ENCODE peak calls at places on chromosomes 1 and 21, in six cellular contexts. Q, E, O, X, W and T are unnamed samples. For H3K4me1, the result is how much of the 10 kb centered on the place peaks cover.

GRCh38 chr1:156319664-156320063 is 18.4 kb downstream of the CCT3 start:
- DNase-seq in E (no peak), Q (peak), O (no peak), X (no peak), W (peak), T (peak)

GRCh38 chr1:44367932-44368331 is 12.9 kb upstream of the ERI3 start:
- DNase-seq in E (no peak), O (no peak), Q (no peak), X (no peak), W (no peak), T (no peak)

GRCh38 chr1:156401175-156401574 is 32.2 kb downstream of the RHBG start:
- DNase-seq in Q (no peak), O (no peak), E (no peak), W (no peak), X (no peak), T (no peak)

GRCh38 chr1:245294021-245294420 is 139.2 kb downstream of the KIF26B start:
- DNase-seq in O (no peak), Q (no peak), X (no peak), W (no peak), E (no peak), T (no peak)

GRCh38 chr1:20349561-20349960 is 58.9 kb downstream of the VWA5B1 start:
- DNase-seq in O (no peak), W (no peak), E (no peak), X (no peak), Q (peak), T (no peak)

GRCh38 chr1:923131-923990 is at the start of gene SAMD11:
- DNase-seq in X (peak), W (peak), Q (peak), E (peak), O (peak), T (peak)

GRCh38 chr1:201673093-201673492 is 134.2 kb downstream of the NAV1 start:
- DNase-seq in O (no peak), E (no peak), Q (no peak), X (no peak), W (no peak), T (no peak)

GRCh38 chr1:28449904-28450303 is 55.9 kb upstream of the RCC1 start:
- DNase-seq in O (peak), W (no peak), E (peak), Q (peak), X (no peak), T (peak)

GRCh38 chr1:243216741-243217140 is 38.3 kb downstream of the CEP170 start:
- DNase-seq in O (no peak), W (no peak), Q (no peak), E (no peak), X (no peak), T (no peak)

GRCh38 chr1:11738783-11739182 is 2.8 kb downstream of the AGTRAP start:
- DNase-seq in O (no peak), Q (no peak), X (no peak), E (no peak), W (no peak), T (no peak)

GRCh38 chr1:68232354-68233148 is at the start of gene WLS:
- DNase-seq in W (peak), Q (peak), X (peak), E (peak), O (peak), T (peak)

GRCh38 chr1:108201682-108202081 is 1.5 kb upstream of the SLC25A24 start:
- DNase-seq in W (no peak), E (no peak), Q (no peak), X (no peak), O (no peak), T (no peak)

GRCh38 chr21:41169701-41170100 is 1.7 kb downstream of the BACE2 start:
- DNase-seq in E (peak), Q (peak), W (no peak), O (no peak), X (no peak), T (no peak)

GRCh38 chr1:147079400-147080012 is 92.8 kb downstream of the PRKAB2 start:
- DNase-seq in E (no peak), Q (no peak), X (no peak), W (no peak), O (no peak), T (no peak)

GRCh38 chr1:147077936-147078605 is 94.2 kb downstream of the PRKAB2 start:
- DNase-seq in Q (no peak), W (no peak), E (no peak), X (no peak), O (no peak), T (no peak)

GRCh38 chr1:147080013-147080661 is 92.1 kb downstream of the PRKAB2 start:
- DNase-seq in E (no peak), W (no peak), X (no peak), Q (no peak), O (no peak), T (no peak)

GRCh38 chr1:147077523-147077922 is 94.7 kb downstream of the PRKAB2 start:
- DNase-seq in X (no peak), E (no peak), O (no peak), W (no peak), Q (no peak), T (no peak)

GRCh38 chr1:147078606-147079399 is 93.5 kb downstream of the PRKAB2 start:
- DNase-seq in Q (no peak), X (no peak), E (no peak), O (no peak), W (no peak), T (no peak)
- TF ChIP-seq EZH2 in Q (peak), X (no peak), E (peak), O (no peak), W (no peak), T (no peak)

DNA sequence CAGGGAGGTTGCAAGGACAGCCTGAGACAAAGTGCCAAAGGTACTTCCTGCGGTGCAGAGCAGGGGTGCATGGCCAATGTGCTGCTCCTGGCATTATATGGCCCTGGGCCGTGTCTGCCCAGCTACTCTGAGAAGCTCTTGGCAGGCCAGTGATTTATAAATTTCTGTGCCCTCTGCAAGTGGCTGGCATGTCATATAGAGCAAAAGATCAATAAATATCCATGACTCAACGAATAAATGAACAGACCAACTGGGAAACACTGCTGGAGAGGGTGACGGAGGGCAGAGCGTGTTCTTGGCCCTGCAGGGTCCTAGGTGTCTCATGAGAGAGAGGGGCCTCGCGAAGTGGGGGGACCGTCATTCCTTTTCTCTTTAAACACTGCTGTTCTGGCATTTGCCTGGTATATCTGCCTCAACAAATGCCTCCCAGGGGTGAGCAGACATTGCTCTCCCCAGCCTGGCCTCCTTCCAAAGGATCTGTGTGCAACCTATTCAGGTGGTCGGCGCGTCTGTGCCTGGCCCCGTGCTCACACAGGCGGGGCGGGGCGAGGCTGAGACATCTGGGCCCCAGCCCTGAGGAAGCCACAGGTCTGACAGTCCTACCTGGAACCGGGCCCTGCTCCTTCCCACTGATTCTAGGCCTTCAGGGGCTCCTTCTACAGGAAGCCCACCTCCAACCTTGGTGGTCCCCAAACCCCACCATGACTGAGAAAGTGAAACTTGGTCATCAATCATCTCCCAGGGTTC is 82.3 kb downstream of the MRPL37 start:
- DNase-seq in Q (no peak), O (no peak), W (no peak), E (no peak), X (no peak), T (no peak)
- H3K4me2 ChIP-seq in Q (no peak), O (no peak), W (no peak), E (no peak), X (no peak), T (no peak)

GRCh38 chr1:206067486-206068302 is 14.7 kb downstream of the RHEX start:
- DNase-seq in E (no peak), X (no peak), W (peak), O (no peak), Q (no peak), T (no peak)

GRCh38 chr1:206068314-206068713 is 15.3 kb downstream of the RHEX start:
- DNase-seq in O (no peak), X (no peak), W (no peak), E (no peak), Q (no peak), T (no peak)

GRCh38 chr1:206066479-206067171 is 13.7 kb downstream of the RHEX start:
- DNase-seq in Q (no peak), O (no peak), X (no peak), E (no peak), W (peak), T (no peak)

GRCh38 chr1:206074839-206075238 is 21.9 kb downstream of the RHEX start:
- DNase-seq in W (no peak), X (no peak), Q (no peak), O (no peak), E (no peak), T (no peak)

DNA sequence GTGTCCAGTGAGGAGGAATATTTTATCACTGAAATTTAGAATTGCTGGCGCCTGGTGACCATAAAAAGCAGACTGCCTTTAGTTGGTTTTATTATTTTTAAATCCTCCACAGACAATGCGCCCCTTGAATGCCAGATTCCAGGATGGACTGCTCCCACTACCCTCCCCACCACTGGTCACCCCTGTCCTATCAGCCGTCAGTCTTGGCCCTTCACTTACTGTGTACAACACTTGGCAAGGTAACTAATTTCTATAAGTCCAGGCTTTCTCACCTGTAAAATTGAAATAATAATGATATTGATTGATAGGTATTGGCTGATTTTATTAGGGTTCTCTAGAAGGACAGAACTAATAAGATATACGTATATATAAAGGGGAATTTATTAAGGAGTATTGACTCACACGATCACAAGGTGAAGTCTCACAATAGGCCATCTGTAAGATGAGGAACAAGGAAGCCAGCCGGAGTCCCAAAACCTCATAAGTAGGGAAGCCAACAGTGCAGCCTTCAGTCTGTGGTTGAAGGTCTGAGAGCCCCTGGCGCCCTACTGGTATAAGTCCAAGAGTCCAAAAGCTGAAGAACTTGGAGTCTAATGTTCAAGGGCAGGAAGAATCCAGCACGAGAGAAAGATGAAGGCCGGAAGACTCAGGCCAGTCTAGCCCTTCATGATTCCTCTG is 17.8 kb downstream of the RHEX start:
- DNase-seq in X (no peak), E (no peak), O (no peak), Q (no peak), W (no peak), T (no peak)
- H3K4me1 ChIP-seq in X (under half), E (under half), O (under half), Q (under half), W (under half), T (under half)

GRCh38 chr1:197911857-197912696 is 5.1 kb upstream of the LHX9 start:
- DNase-seq in W (no peak), O (peak), X (no peak), E (no peak), Q (no peak), T (no peak)
- TF ChIP-seq EZH2 in W (peak), O (no peak), X (no peak), E (peak), Q (peak), T (no peak)

DNA sequence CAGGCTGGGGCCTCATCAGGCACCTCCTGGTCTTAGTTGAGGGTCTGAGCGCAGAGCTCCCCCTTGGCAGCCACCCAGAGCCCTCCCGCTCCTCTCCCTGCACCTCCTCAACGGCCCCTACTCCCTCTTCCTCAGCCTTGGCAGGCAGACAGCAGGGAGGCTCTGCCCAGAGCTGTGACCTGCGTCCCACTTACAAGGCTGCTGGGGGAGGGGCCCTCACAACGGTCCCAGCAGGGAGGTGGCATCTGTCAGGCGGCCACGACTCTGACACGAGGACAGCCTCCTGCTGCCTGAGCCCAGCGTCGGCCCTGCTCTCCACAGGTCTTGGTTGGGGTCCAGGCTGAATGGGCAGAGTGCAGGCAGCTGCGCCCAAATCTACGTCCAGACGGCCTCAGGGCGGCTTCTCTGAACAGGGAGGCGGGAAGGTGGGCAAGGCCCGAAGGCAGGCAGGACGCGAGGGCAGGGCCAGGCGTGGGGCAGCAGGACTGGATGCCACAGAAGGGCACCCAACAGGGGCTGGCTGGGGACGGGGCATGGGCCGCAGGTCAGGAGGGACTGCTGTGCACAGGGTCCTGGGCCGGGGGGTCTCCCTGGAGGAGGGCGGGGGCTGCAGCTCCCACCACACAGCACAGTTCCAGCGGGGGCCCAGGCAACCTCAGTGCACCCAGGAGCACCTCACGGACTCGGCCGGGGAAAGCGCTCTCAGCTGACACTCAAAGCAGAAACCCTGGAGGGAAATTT is 7.5 kb downstream of the SLC19A1 start:
- DNase-seq in O (no peak), X (no peak), Q (peak), E (no peak), W (peak), T (no peak)
- H3K4me2 ChIP-seq in O (no peak), X (no peak), Q (no peak), E (no peak), W (no peak), T (no peak)

DNA sequence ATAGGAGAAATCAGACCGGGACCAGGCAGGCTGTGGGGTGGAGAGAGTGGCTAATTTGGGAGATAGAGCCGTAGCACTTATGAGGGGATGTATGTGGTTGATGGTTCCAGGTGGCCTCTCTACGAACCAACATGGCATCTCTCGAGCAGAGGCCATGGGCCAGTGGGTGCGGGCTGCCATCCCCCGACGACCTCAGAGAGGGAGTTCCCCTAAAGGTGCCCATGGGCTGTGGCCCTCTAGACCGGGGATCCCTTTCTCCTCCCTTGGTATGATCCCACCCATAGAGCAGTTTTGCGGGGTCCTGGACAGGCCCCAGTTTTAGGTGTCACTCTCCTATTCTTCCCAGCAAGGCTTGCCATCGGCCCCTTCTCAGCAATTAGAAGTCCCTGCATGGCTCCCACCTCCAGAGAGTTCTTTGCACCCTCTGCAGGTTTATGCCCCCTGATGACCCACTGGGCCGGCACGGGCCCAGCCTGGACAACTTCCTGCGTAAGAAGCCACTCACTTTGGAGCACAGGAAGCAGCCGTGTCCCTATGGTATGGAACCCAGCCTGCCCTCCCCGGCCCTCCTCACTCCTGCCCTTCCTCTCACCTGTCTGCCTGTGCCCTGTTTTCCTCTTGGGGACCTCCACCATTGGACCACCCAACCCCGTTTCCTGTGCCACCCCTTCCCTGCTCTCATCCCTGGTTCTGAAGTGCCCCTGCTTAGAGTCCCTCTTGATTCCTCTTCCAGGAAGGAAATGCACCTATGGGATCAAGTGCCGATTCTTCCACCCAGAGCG is 7.8 kb downstream of the ZC3H12A start:
- DNase-seq in Q (no peak), O (no peak), X (no peak), W (no peak), E (no peak), T (no peak)
- H3K4me1 ChIP-seq in Q (under half), O (half or more), X (under half), W (under half), E (half or more), T (half or more)

DNA sequence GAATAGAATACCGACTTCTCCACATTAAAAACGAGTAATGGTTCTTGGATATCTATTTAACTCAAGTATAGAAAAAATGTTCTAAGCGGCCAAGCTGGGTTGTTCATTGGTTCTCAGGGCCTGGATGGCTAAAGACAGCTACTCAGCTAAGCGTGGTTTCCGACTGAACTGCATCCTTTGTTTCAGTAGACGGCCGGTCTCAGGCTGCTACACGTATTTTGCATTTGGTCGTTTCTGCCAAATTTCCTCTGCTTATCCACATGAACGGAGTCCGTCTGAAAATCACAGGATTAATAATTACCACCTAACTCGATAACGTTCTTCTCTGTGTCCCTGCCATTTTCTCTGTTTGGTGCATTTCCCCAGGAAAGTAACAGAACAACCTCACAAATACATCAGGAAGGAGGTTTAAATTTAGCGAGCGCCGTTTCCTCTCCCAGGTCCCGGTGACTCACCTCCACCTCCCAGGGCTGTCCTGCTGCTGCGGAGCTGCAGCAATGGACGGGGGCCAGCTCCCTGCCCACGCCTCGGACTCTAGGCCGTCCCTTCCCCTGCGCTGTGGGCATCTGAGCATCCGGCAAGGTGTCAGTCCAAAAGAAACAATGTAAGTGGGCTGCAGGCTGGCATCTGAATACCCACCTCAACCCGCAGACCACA is 4.3 kb upstream of the GABRD start:
- DNase-seq in Q (peak), X (no peak), E (peak), W (no peak), O (peak), T (peak)
- TF ChIP-seq EZH2 in Q (no peak), X (no peak), E (no peak), W (no peak), O (no peak), T (no peak)

DNA sequence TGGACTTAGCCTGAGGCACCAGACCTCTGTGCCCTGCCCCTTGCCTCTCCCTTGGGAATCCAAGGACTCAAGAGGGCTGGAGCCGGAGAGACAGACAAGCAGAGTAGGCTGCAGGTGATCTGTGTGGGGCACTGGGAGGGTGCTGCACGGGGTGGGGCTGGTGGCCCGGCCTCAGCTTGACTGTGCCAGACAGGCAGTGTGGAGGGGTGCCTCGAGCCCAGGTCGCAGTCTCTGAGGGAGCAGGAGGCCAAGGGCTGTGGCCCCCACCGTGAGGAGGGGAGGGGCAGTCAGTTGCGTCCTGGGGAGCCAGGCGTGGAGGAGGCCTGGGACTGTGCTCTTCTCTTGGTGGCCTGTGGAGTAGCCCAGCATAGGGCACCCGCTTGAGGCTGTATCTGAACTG is 4.0 kb downstream of the GABRD start:
- DNase-seq in Q (no peak), O (no peak), X (no peak), W (no peak), E (no peak), T (no peak)
- H3K4me2 ChIP-seq in Q (no peak), O (no peak), X (no peak), W (no peak), E (no peak), T (no peak)

GRCh38 chr1:15196069-15196468 is 42.5 kb downstream of the TMEM51 start:
- DNase-seq in X (no peak), E (no peak), W (no peak), Q (no peak), O (no peak), T (no peak)
- H3K4me1 ChIP-seq in X (under half), E (under half), W (under half), Q (under half), O (under half), T (under half)

GRCh38 chr1:3237994-3238704 is 169.1 kb downstream of the PRDM16 start:
- DNase-seq in E (no peak), Q (no peak), W (no peak), X (no peak), O (no peak), T (no peak)
- TF ChIP-seq EZH2 in E (no peak), Q (no peak), W (no peak), X (no peak), O (no peak), T (no peak)